ENCODE peak calls at places on chromosomes 5 and 9, in seven cellular contexts. M is activated B cell treated with CpG ODN at 0.5 μM for 24 hours, X is activated T-cell treated with anti-CD3 and anti-CD28 coated beads for 4 hours, Z is GM03348, K is substantia nigra, B is Kasumi-1, D is Panc1. N is an unnamed sample.
A peak's percentile ranks its signal among the peaks of the same experiment; 100 is the strongest.

GRCh38 chr5:26245327-26245726 is 793.1 kb downstream of the CDH9 start:
- DNase-seq in M (no peak), X (no peak), Z (no peak), K (no peak), B (no peak), D (no peak), N (no peak)

GRCh38 chr5:177300971-177301370 is 2.5 kb downstream of the RAB24 start:
- DNase-seq in M (no peak), X (no peak), Z (no peak), K (no peak), B (no peak), D (no peak), N (no peak)

GRCh38 chr5:66617991-66618768 is 22.0 kb downstream of the MAST4 start:
- DNase-seq in M (no peak), X (no peak), Z (no peak), K (no peak), B (no peak), D (no peak), N (no peak)

GRCh38 chr5:86986837-86987236 is 280.8 kb upstream of the RASA1 start:
- DNase-seq in M (no peak), X (no peak), Z (no peak), K (no peak), B (no peak), D (no peak), N (no peak)

GRCh38 chr5:124650960-124651662 is 95.3 kb downstream of the ZNF608 start:
- DNase-seq in M (no peak), X (no peak), Z (no peak), K (no peak), B (no peak), D (no peak), N (no peak)

GRCh38 chr9:131095666-131096489 is 453 bp upstream of the AIF1L start:
- DNase-seq in M (no peak), X (no peak), Z (no peak), K (peak; percentile 47), B (peak; percentile 39), D (no peak), N (peak; percentile 87)

GRCh38 chr9:105647595-105648349 is 14.5 kb upstream of the TAL2 start:
- DNase-seq in M (no peak), X (no peak), Z (no peak), K (no peak), B (no peak), D (no peak), N (no peak)

GRCh38 chr9:131981116-131981847 is 98.4 kb downstream of the MED27 start:
- DNase-seq in M (no peak), X (no peak), Z (no peak), K (no peak), B (no peak), D (no peak), N (no peak)

GRCh38 chr5:40623480-40624420 is 56.0 kb upstream of the PTGER4 start:
- DNase-seq in M (no peak), X (no peak), Z (no peak), K (no peak), B (no peak), D (no peak), N (no peak)

GRCh38 chr9:134868751-134869553 is 11.7 kb upstream of the FCN2 start:
- DNase-seq in M (no peak), X (no peak), Z (no peak), K (no peak), B (no peak), D (no peak), N (peak; percentile 65)

GRCh38 chr5:51185985-51186384 is 197.3 kb upstream of the ISL1 start:
- DNase-seq in M (no peak), X (no peak), Z (no peak), K (no peak), B (no peak), D (no peak), N (no peak)

GRCh38 chr5:175382171-175382570 is 61.8 kb downstream of the DRD1 start:
- DNase-seq in M (no peak), X (no peak), Z (no peak), K (no peak), B (no peak), D (no peak), N (no peak)

GRCh38 chr9:121133104-121133816 is 58.5 kb downstream of the CNTRL start:
- DNase-seq in M (peak; percentile 19), X (peak; percentile 31), Z (no peak), K (no peak), B (no peak), D (no peak), N (peak; percentile 74)

N was measured in upper lobe of left lung.